ENCODE peak calls at places on chromosome 5, in seven cellular contexts. W, S, R, N, J, Y and M are unnamed samples.

GRCh38 chr5:121399879-121400278 is 451.8 kb upstream of the FTMT start:
- DNase-seq in W (no peak), S (no peak), R (no peak), N (no peak), J (no peak), Y (no peak), M (no peak)

GRCh38 chr5:176895829-176896228 is 3.3 kb downstream of the HK3 start:
- DNase-seq in W (no peak), S (no peak), R (no peak), N (no peak), J (no peak), Y (no peak), M (no peak)

GRCh38 chr5:175772747-175773533 is 98.4 kb upstream of the CPLX2 start:
- DNase-seq in W (no peak), S (peak), R (no peak), N (peak), J (no peak), Y (no peak), M (peak)

GRCh38 chr5:52392321-52392720 is 395.4 kb upstream of the ITGA1 start:
- DNase-seq in W (no peak), S (no peak), R (no peak), N (no peak), J (no peak), Y (no peak), M (no peak)

GRCh38 chr5:143106175-143106574 is 297.3 kb downstream of the NR3C1 start:
- DNase-seq in W (no peak), S (peak), R (no peak), N (peak), J (no peak), Y (peak), M (peak)

GRCh38 chr5:147512640-147513334 is 2.9 kb upstream of the DPYSL3 start:
- DNase-seq in W (no peak), S (no peak), R (no peak), N (peak), J (no peak), Y (no peak), M (no peak)

GRCh38 chr5:9787813-9788600 is 157.9 kb upstream of the TAS2R1 start:
- DNase-seq in W (no peak), S (no peak), R (no peak), N (peak), J (no peak), Y (no peak), M (no peak)

GRCh38 chr5:38403407-38403806 is 145.0 kb downstream of the EGFLAM start:
- DNase-seq in W (no peak), S (no peak), R (no peak), N (no peak), J (no peak), Y (no peak), M (peak)

GRCh38 chr5:113162770-113163169 is 186.2 kb downstream of the DCP2 start:
- DNase-seq in W (no peak), S (no peak), R (no peak), N (no peak), J (no peak), Y (peak), M (no peak)

GRCh38 chr5:169629847-169630548 is 7.1 kb upstream of the DOCK2 start:
- DNase-seq in W (no peak), S (no peak), R (no peak), N (no peak), J (no peak), Y (peak), M (peak)

GRCh38 chr5:66595877-66596790 is at the start of gene MAST4:
- DNase-seq in W (peak), S (peak), R (peak), N (peak), J (no peak), Y (peak), M (peak)